ENCODE peak calls at places on chromosome 18, in six cellular contexts. C is fibroblast of the aortic adventitia; W is AML-193; I is progenitor cell of endocrine pancreas; U is naive thymus-derived CD8-positive, alpha-beta T cell; O is fibroblast of the conjunctiva. N is an unnamed sample.

GRCh38 chr18:76365561-76365960 is 129.5 kb downstream of the ZNF516 start:
- DNase-seq in C (no peak), W (no peak), I (no peak), U (no peak), O (no peak), N (no peak)

GRCh38 chr18:80233201-80233835 is 14.0 kb downstream of the PARD6G start:
- DNase-seq in C (no peak), W (no peak), I (no peak), U (no peak), O (no peak), N (no peak)

GRCh38 chr18:79378416-79379250 is 17.1 kb upstream of the NFATC1 start:
- DNase-seq in C (peak), W (no peak), I (peak), U (peak), O (peak), N (no peak)

GRCh38 chr18:12391487-12392136 is 14.6 kb upstream of the AFG3L2 start:
- DNase-seq in C (peak), W (peak), I (peak), U (peak), O (peak), N (peak)

GRCh38 chr18:53422896-53423295 is 801.6 kb downstream of the MBD2 start:
- DNase-seq in C (no peak), W (no peak), I (no peak), U (no peak), O (no peak), N (no peak)

GRCh38 chr18:9513971-9514512 is 38.7 kb downstream of the RALBP1 start:
- DNase-seq in C (peak), W (no peak), I (no peak), U (no peak), O (no peak), N (no peak)

GRCh38 chr18:46660955-46661749 is 4.1 kb upstream of the LOXHD1 start:
- DNase-seq in C (peak), W (no peak), I (no peak), U (no peak), O (no peak), N (no peak)

GRCh38 chr18:62518460-62519375 is 4.1 kb upstream of the ZCCHC2 start:
- DNase-seq in C (no peak), W (no peak), I (no peak), U (no peak), O (no peak), N (no peak)

GRCh38 chr18:74454279-74454741 is 2.8 kb downstream of the DIPK1C start:
- DNase-seq in C (no peak), W (no peak), I (no peak), U (no peak), O (no peak), N (no peak)

GRCh38 chr18:48913201-48913600 is 37.6 kb downstream of the SMAD7 start:
- DNase-seq in C (no peak), W (no peak), I (no peak), U (peak), O (no peak), N (no peak)

GRCh38 chr18:9737814-9738160 is 29.7 kb downstream of the RAB31 start:
- DNase-seq in C (no peak), W (no peak), I (no peak), U (no peak), O (no peak), N (no peak)

GRCh38 chr18:78875268-78875997 is 104.2 kb upstream of the SALL3 start:
- DNase-seq in C (no peak), W (peak), I (no peak), U (peak), O (no peak), N (no peak)

GRCh38 chr18:47721876-47722275 is 208.6 kb downstream of the SMAD2 start:
- DNase-seq in C (no peak), W (no peak), I (no peak), U (no peak), O (no peak), N (no peak)

GRCh38 chr18:3037423-3037915 is 24.5 kb upstream of the LPIN2 start:
- DNase-seq in C (peak), W (peak), I (no peak), U (no peak), O (peak), N (no peak)

GRCh38 chr18:32019251-32019943 is 772 bp downstream of the RNF125 start:
- DNase-seq in C (peak), W (peak), I (no peak), U (peak), O (no peak), N (peak)

GRCh38 chr18:33116376-33116775 is 324.1 kb downstream of the CCDC178 start:
- DNase-seq in C (no peak), W (peak), I (no peak), U (no peak), O (no peak), N (peak)

GRCh38 chr18:8938817-8939216 is 163.7 kb upstream of the NDUFV2 start:
- DNase-seq in C (no peak), W (no peak), I (no peak), U (no peak), O (no peak), N (peak)

GRCh38 chr18:74288730-74289129 is 3.0 kb downstream of the CYB5A start:
- DNase-seq in C (peak), W (no peak), I (no peak), U (no peak), O (no peak), N (no peak)

GRCh38 chr18:50792885-50793284 is 26.9 kb downstream of the MRO start:
- DNase-seq in C (no peak), W (no peak), I (no peak), U (no peak), O (no peak), N (no peak)

GRCh38 chr18:46452820-46453219 is 204.2 kb downstream of the LOXHD1 start:
- DNase-seq in C (peak), W (no peak), I (no peak), U (no peak), O (no peak), N (no peak)

GRCh38 chr18:43590182-43590903 is 313.1 kb upstream of the SYT4 start:
- DNase-seq in C (no peak), W (no peak), I (no peak), U (no peak), O (no peak), N (no peak)

GRCh38 chr18:24801011-24801410 is 340.6 kb downstream of the HRH4 start:
- DNase-seq in C (no peak), W (no peak), I (no peak), U (no peak), O (no peak), N (no peak)

GRCh38 chr18:39441648-39442047 is 1876.0 kb upstream of the CELF4 start:
- DNase-seq in C (no peak), W (no peak), I (no peak), U (no peak), O (no peak), N (no peak)

GRCh38 chr18:47118986-47119385 is 31.3 kb downstream of the HDHD2 start:
- DNase-seq in C (peak), W (no peak), I (no peak), U (no peak), O (no peak), N (no peak)

GRCh38 chr18:58668897-58669296 is 2.4 kb upstream of the MALT1 start:
- DNase-seq in C (no peak), W (no peak), I (no peak), U (no peak), O (no peak), N (no peak)

GRCh38 chr18:77271720-77272481 is 22.3 kb downstream of the GALR1 start:
- DNase-seq in C (peak), W (no peak), I (no peak), U (no peak), O (peak), N (no peak)

GRCh38 chr18:79986726-79987125 is 1.6 kb downstream of the TXNL4A start:
- DNase-seq in C (no peak), W (no peak), I (no peak), U (no peak), O (no peak), N (no peak)

GRCh38 chr18:57841568-57841967 is 38.5 kb upstream of the ATP8B1 start:
- DNase-seq in C (no peak), W (no peak), I (no peak), U (no peak), O (no peak), N (no peak)

GRCh38 chr18:48544116-48544515 is 5.3 kb downstream of the CTIF start:
- DNase-seq in C (no peak), W (no peak), I (no peak), U (no peak), O (no peak), N (no peak)

GRCh38 chr18:78293516-78293915 is 686.1 kb upstream of the SALL3 start:
- DNase-seq in C (no peak), W (no peak), I (no peak), U (no peak), O (no peak), N (no peak)

N was measured in KG1.